ENCODE peak calls at places on chromosome 22, in six cellular contexts. H, F, A, E, T and Z are unnamed samples.

GRCh38 chr22:43191831-43192230 is 4.9 kb upstream of the TTLL12 start:
- DNase-seq in H (no peak), F (no peak), A (no peak), E (no peak), T (no peak), Z (no peak)

GRCh38 chr22:26139320-26139719 is 29.9 kb upstream of the SEZ6L start:
- DNase-seq in H (no peak), F (no peak), A (no peak), E (no peak), T (no peak), Z (no peak)

GRCh38 chr22:50422961-50423815 is 51.6 kb downstream of the SBF1 start:
- DNase-seq in H (no peak), F (no peak), A (no peak), E (no peak), T (no peak), Z (no peak)

GRCh38 chr22:20291604-20292063 is 23.5 kb upstream of the RTN4R start:
- DNase-seq in H (no peak), F (no peak), A (no peak), E (no peak), T (no peak), Z (no peak)

GRCh38 chr22:39309364-39309861 is 10.0 kb downstream of the RPL3 start:
- DNase-seq in H (no peak), F (no peak), A (no peak), E (no peak), T (no peak), Z (no peak)

GRCh38 chr22:48842583-48842945 is 985.1 kb downstream of the BRD1 start:
- DNase-seq in H (no peak), F (no peak), A (no peak), E (no peak), T (no peak), Z (no peak)

GRCh38 chr22:49091451-49091850 is 736.2 kb downstream of the BRD1 start:
- DNase-seq in H (no peak), F (no peak), A (no peak), E (no peak), T (no peak), Z (no peak)

GRCh38 chr22:32896951-32897350 is 95.4 kb downstream of the TIMP3 start:
- DNase-seq in H (no peak), F (no peak), A (no peak), E (no peak), T (no peak), Z (no peak)

GRCh38 chr22:38733329-38734202 is 22.2 kb downstream of the SUN2 start:
- DNase-seq in H (peak), F (peak), A (peak), E (peak), T (peak), Z (no peak)

GRCh38 chr22:22753526-22754267 is 109.3 kb downstream of the GGTLC2 start:
- DNase-seq in H (peak), F (peak), A (peak), E (peak), T (peak), Z (peak)

GRCh38 chr22:19983701-19984100 is 32.9 kb downstream of the ARVCF start:
- DNase-seq in H (no peak), F (no peak), A (no peak), E (no peak), T (no peak), Z (no peak)

GRCh38 chr22:43587574-43587973 is 175.8 kb downstream of the MPPED1 start:
- DNase-seq in H (no peak), F (no peak), A (no peak), E (no peak), T (no peak), Z (no peak)

GRCh38 chr22:41966607-41967240 is 2.5 kb upstream of the SEPTIN3 start:
- DNase-seq in H (peak), F (peak), A (peak), E (peak), T (no peak), Z (peak)